ENCODE peak calls at places on chromosomes 4 and X, in seven cellular contexts. F is M059J; U is RCC 7860; K is GM23338; B is activated T-helper 9 cell treated with anti-CD3 and anti-CD28 coated beads, Interleukin-2, amount 50 U/mL, for 16 hours; R is NB4; M is A549. N is an unnamed sample.
A peak's percentile ranks its signal among the peaks of the same experiment; 100 is the strongest.

GRCh38 chrX:68571292-68572256 is 72.7 kb downstream of the YIPF6 start:
- DNase-seq in F (peak; percentile 93), U (peak; percentile 87), K (no peak), B (no peak), R (peak; percentile 90), M (peak; percentile 68), N (no peak)

GRCh38 chr4:53592686-53593641 is 1.7 kb upstream of the LNX1 start:
- DNase-seq in F (no peak), U (no peak), K (peak; percentile 93), B (no peak), R (peak; percentile 25), M (peak; percentile 40), N (no peak)

GRCh38 chr4:2799971-2800690 is 7.2 kb downstream of the SH3BP2 start:
- DNase-seq in F (peak; percentile 44), U (peak; percentile 26), K (no peak), B (no peak), R (peak; percentile 43), M (no peak), N (no peak)

GRCh38 chrX:19342331-19342906 is 1.3 kb upstream of the PDHA1 start:
- DNase-seq in F (peak; percentile 10), U (no peak), K (no peak), B (no peak), R (peak; percentile 15), M (no peak), N (no peak)

GRCh38 chr4:178966644-178967043 is 1524.4 kb upstream of the AGA start:
- DNase-seq in F (no peak), U (no peak), K (no peak), B (no peak), R (no peak), M (no peak), N (no peak)

GRCh38 chrX:30301977-30302376 is 7.2 kb downstream of the NR0B1 start:
- DNase-seq in F (peak; percentile 57), U (no peak), K (peak; percentile 2), B (no peak), R (no peak), M (peak; percentile 30), N (no peak)

GRCh38 chr4:98648602-98649001 is 9.8 kb downstream of the TSPAN5 start:
- DNase-seq in F (no peak), U (no peak), K (no peak), B (no peak), R (no peak), M (no peak), N (no peak)

GRCh38 chr4:38046735-38047487 is 86.7 kb downstream of the PTTG2 start:
- DNase-seq in F (no peak), U (no peak), K (peak; percentile 67), B (no peak), R (no peak), M (no peak), N (no peak)

GRCh38 chrX:39891781-39892180 is 206.0 kb downstream of the BCOR start:
- DNase-seq in F (no peak), U (no peak), K (no peak), B (no peak), R (peak; percentile 9), M (no peak), N (no peak)

GRCh38 chr4:100168521-100168920 is 21.7 kb downstream of the DDIT4L start:
- DNase-seq in F (peak; percentile 54), U (no peak), K (no peak), B (no peak), R (no peak), M (no peak), N (no peak)

GRCh38 chr4:159070742-159071141 is 32.1 kb upstream of the RAPGEF2 start:
- DNase-seq in F (peak; percentile 89), U (peak; percentile 33), K (no peak), B (no peak), R (no peak), M (no peak), N (no peak)

GRCh38 chr4:14695411-14695810 is 306.9 kb upstream of the CPEB2 start:
- DNase-seq in F (no peak), U (no peak), K (no peak), B (no peak), R (no peak), M (no peak), N (no peak)

GRCh38 chr4:80767944-80768343 is 262.6 kb upstream of the BMP3 start:
- DNase-seq in F (peak; percentile 7), U (no peak), K (no peak), B (no peak), R (no peak), M (no peak), N (no peak)

GRCh38 chr4:6427439-6428090 is 44.8 kb downstream of the PPP2R2C start:
- DNase-seq in F (no peak), U (no peak), K (peak; percentile 42), B (no peak), R (no peak), M (no peak), N (no peak)

GRCh38 chr4:37453004-37453360 is 208.4 kb downstream of the NWD2 start:
- DNase-seq in F (peak; percentile 80), U (peak; percentile 57), K (peak; percentile 89), B (no peak), R (peak; percentile 82), M (peak; percentile 79), N (peak; percentile 58)

GRCh38 chr4:160423879-160424451 is 1321.1 kb downstream of the RAPGEF2 start:
- DNase-seq in F (peak; percentile 5), U (no peak), K (peak; percentile 17), B (no peak), R (peak; percentile 25), M (peak; percentile 9), N (no peak)

GRCh38 chr4:188372856-188373255 is 233.6 kb downstream of the TRIML1 start:
- DNase-seq in F (peak; percentile 53), U (no peak), K (no peak), B (no peak), R (no peak), M (peak; percentile 88), N (no peak)

GRCh38 chr4:175622887-175623286 is 189.2 kb downstream of the GPM6A start:
- DNase-seq in F (no peak), U (no peak), K (peak; percentile 7), B (no peak), R (no peak), M (no peak), N (no peak)

GRCh38 chr4:25223770-25224375 is 10.0 kb upstream of the PI4K2B start:
- DNase-seq in F (peak; percentile 42), U (no peak), K (peak; percentile 68), B (no peak), R (peak; percentile 51), M (peak; percentile 61), N (no peak)